ENCODE peak calls at places on chromosomes 6 and 20, in four cellular contexts. D is Calu3, N is fibroblast of lung, O is nephron progenitor cell. C is an unnamed sample.

GRCh38 chr6:46376562-46376969 is 114.7 kb downstream of the RCAN2 start:
- DNase-seq in N (no peak), D (no peak), O (no peak), C (no peak)

GRCh38 chr6:118830691-118831090 is 63.3 kb upstream of the ASF1A start:
- DNase-seq in O (no peak), D (no peak), N (no peak), C (no peak)

GRCh38 chr6:71510856-71511255 is 222.2 kb downstream of the OGFRL1 start:
- DNase-seq in O (no peak), D (no peak), N (no peak), C (no peak)

GRCh38 chr20:45114465-45115385 is at the start of gene WFDC5:
- DNase-seq in D (no peak), O (no peak), N (no peak), C (no peak)

GRCh38 chr20:4113996-4114603 is 98.7 kb upstream of the RNF24 start:
- DNase-seq in N (no peak), O (no peak), D (no peak), C (no peak)

GRCh38 chr6:150687508-150687907 is 87.8 kb downstream of the PLEKHG1 start:
- DNase-seq in O (no peak), D (no peak), N (no peak), C (no peak)

GRCh38 chr20:50330504-50331313 is 140.1 kb downstream of the CEBPB start:
- DNase-seq in N (peak; percentile 86), D (peak; percentile 76), O (no peak), C (no peak)

GRCh38 chr6:43666181-43666920 is 21.2 kb downstream of the MRPS18A start:
- DNase-seq in O (no peak), N (no peak), D (no peak), C (no peak)

DNA sequence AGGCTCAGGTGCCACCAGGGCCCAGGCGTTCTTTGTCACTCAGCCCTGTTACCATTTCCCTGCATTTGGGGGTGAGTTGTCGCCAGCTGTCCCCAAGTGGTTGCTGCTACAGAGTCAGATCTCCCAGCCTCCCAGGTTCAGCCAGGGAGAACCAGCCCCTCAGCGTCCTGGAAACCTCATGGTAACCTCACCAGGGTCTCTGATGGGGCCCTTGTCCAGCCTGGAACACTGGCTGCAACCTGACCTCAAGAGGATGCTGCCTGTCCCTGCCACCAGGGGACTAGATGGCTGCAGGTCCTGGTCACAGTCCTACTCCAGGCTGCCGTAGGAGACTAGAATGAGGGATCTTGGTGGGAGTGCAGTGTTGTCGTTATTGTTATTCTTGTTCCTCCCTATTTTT is 228.3 kb upstream of the PDE10A start:
- DNase-seq in D (no peak), N (no peak), O (no peak), C (no peak)
- TF ChIP-seq CTCF in D (no peak), N (no peak), O (peak; percentile 14), C (no peak)

GRCh38 chr6:110618591-110619267 is 142.3 kb upstream of the SLC22A16 start:
- DNase-seq in D (peak; percentile 19), O (no peak), N (no peak), C (no peak)
- TF ChIP-seq CTCF in D (no peak), O (no peak), N (peak; percentile 17), C (no peak)

DNA sequence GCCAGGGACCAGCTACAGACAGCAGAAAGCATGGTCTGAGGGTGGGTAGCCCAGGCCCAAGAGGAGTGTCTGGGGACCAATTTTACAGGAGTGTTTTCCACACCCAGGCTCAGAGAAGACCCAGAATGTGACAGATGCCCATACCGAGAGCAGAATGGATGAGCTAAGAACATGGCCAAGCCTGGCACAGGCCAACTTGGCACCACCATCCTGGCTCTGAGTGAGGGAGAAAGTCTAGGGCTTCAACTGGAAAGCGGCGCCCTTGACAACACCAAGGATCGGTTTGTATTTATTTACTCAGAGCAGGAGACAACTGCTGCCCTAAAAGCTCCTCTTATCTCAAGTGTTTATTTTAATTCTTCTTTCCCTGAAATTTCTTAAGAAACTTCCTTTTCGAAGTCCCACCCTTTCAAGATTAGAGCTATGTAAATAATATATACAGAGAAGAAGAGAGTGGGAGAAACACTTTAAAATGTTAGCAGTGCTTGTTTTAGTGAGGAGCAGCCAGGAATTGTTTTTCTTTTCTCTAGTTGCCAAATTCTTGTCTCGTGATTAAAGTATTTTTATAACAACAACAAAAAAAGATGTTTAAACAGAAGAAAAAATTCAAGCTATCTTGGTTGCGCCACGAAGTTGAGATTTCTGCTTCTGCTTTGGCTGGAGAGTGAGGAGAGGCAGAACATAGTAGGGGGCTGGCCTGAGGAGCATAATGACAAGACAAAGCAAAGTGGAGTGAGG is 16.2 kb downstream of the TNXB start:
- DNase-seq in N (peak; percentile 20), D (no peak), O (no peak), C (no peak)
- TF ChIP-seq CTCF in N (no peak), D (no peak), O (no peak), C (no peak)

DNA sequence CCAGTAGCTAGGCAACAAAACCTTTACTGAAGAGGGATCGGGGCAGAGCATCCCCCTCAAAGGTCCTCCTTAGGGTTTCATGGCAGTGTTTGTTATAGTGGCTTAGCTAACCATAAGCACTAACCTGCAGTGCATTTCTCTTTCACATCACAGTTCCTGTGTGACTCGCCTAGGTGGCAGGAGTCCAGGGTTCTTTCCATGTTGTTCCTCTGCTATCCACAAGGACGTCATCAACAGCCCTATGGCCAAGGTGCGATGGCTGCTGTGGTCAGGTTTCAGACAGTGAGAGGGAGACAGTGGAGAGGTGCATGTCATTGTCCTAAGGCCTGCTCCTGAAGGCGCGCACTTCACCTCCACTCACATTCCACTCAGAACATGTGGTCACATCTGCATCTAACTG is 38.8 kb upstream of the FOXA2 start:
- DNase-seq in O (no peak), D (peak; percentile 3), N (no peak), C (no peak)
- TF ChIP-seq CTCF in O (no peak), D (no peak), N (no peak), C (no peak)

DNA sequence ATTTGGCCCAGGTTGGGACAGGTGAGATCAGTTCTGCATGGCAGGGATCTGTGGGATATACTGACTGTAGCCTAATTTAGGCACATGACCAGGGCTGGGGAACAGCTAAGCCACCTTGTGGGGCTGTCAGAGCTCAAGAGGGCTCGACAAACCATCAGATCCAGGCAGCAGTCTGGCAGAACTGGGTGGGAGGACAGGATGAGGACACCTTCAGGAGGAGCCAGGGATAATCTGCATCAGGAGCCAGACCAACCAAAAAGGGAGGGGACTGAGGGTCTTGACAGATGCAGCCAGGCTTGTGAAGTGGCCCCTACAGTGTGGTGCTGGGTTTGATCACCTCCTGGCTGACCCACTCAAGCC is 123.4 kb downstream of the MAFB start:
- DNase-seq in O (no peak), N (no peak), D (no peak), C (no peak)
- TF ChIP-seq CTCF in O (no peak), N (no peak), D (no peak), C (no peak)

DNA sequence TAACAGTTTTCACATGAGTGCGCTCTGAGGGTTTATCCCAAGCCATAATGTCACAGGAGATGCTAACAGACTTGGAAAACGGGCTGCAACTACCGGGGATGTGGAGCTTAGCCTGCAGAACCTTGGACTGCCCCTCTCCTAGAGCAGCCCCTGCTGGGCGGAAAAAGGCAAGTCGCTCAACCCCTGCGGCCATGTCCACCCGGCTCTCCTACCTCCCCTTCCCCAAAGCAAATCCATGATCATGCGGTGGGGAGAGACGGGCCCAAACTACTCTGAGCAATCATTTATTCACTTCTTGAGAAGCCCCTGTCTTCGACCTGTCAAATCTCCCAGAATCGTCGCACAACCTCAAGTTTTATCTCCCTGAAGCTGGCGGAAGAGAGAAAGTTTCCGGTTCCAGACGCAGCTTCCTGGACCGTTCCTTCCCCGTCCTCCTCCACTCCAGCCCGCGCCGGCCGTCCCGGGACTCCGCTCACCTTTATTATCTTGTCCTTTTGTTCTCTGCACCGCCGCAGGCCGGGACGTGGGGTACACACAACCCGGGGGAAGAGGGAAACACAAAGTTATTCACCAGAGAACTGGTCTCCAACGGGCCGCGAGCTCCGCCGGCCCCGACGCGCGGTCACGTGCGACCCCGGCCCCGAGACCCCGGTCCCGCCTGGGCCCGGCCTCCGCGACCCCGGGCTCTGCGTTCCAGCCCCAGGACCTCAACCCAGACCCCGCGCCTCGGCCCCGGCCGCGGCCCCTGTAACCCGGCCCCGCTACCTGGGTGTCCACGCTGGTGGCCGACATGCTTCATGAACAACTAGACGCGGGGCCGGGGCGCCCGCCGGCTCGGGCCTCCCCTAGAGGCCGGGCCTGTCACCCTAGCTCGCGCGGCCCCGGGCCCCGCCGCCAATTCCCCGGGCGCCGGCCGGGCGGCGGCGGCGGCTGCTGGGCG is 560 bp downstream of the YTHDF1 start:
- DNase-seq in D (peak; percentile 75), N (peak; percentile 56), O (peak; percentile 47), C (no peak)
- TF ChIP-seq CTCF in D (no peak), N (peak; percentile 60), O (peak; percentile 33), C (no peak)

GRCh38 chr20:7272512-7272911 is 505.0 kb downstream of the BMP2 start:
- DNase-seq in N (peak; percentile 1), O (no peak), D (no peak), C (no peak)
- TF ChIP-seq CTCF in N (no peak), O (peak; percentile 47), D (no peak), C (no peak)

C was measured in CD14-positive monocyte.